ENCODE peak calls at places on chromosomes 6 and 20, in five cellular contexts. One of them, this sample, is unnamed.

GRCh38 chr6:157054531-157054979 is 268.8 kb downstream of the TMEM242 start:
- DNase-seq in Ammon's horn: no peak
- DNase-seq in SW480: no peak
- DNase-seq in activated CD4-positive, alpha-beta T cell treated with anti-CD3 and anti-CD28 coated beads for 4 hours: peak; percentile 38
- DNase-seq in caudate nucleus: no peak
- DNase-seq in this sample: no peak

GRCh38 chr6:150499882-150500312 is 99.8 kb upstream of the PLEKHG1 start:
- DNase-seq in Ammon's horn: no peak
- DNase-seq in activated CD4-positive, alpha-beta T cell treated with anti-CD3 and anti-CD28 coated beads for 4 hours: no peak
- DNase-seq in caudate nucleus: no peak
- DNase-seq in SW480: no peak
- DNase-seq in this sample: no peak

GRCh38 chr6:10643214-10643641 is 51.2 kb downstream of the C6orf52 start:
- DNase-seq in SW480: no peak
- DNase-seq in activated CD4-positive, alpha-beta T cell treated with anti-CD3 and anti-CD28 coated beads for 4 hours: no peak
- DNase-seq in Ammon's horn: peak; percentile 23
- DNase-seq in caudate nucleus: no peak
- DNase-seq in this sample: no peak

GRCh38 chr20:57403216-57403615 is 12.0 kb downstream of the RBM38 start:
- DNase-seq in caudate nucleus: no peak
- DNase-seq in activated CD4-positive, alpha-beta T cell treated with anti-CD3 and anti-CD28 coated beads for 4 hours: no peak
- DNase-seq in Ammon's horn: no peak
- DNase-seq in SW480: no peak
- DNase-seq in this sample: no peak

GRCh38 chr20:34562643-34563042 is 4.1 kb downstream of the MAP1LC3A start:
- DNase-seq in SW480: no peak
- DNase-seq in caudate nucleus: no peak
- DNase-seq in activated CD4-positive, alpha-beta T cell treated with anti-CD3 and anti-CD28 coated beads for 4 hours: no peak
- DNase-seq in Ammon's horn: peak; percentile 37
- DNase-seq in this sample: no peak

GRCh38 chr20:61731363-61732181 is 334.1 kb downstream of the TAF4 start:
- DNase-seq in activated CD4-positive, alpha-beta T cell treated with anti-CD3 and anti-CD28 coated beads for 4 hours: no peak
- DNase-seq in SW480: no peak
- DNase-seq in Ammon's horn: no peak
- DNase-seq in caudate nucleus: no peak
- DNase-seq in this sample: peak; percentile 85

GRCh38 chr6:15513801-15514711 is 148.8 kb downstream of the DTNBP1 start:
- DNase-seq in caudate nucleus: no peak
- DNase-seq in activated CD4-positive, alpha-beta T cell treated with anti-CD3 and anti-CD28 coated beads for 4 hours: no peak
- DNase-seq in Ammon's horn: no peak
- DNase-seq in SW480: no peak
- DNase-seq in this sample: no peak

GRCh38 chr6:163745566-163746400 is 331.3 kb downstream of the QKI start:
- DNase-seq in caudate nucleus: no peak
- DNase-seq in SW480: peak; percentile 68
- DNase-seq in Ammon's horn: no peak
- DNase-seq in activated CD4-positive, alpha-beta T cell treated with anti-CD3 and anti-CD28 coated beads for 4 hours: no peak
- DNase-seq in this sample: peak; percentile 72

GRCh38 chr6:108805611-108806181 is 42.5 kb upstream of the ARMC2 start:
- DNase-seq in activated CD4-positive, alpha-beta T cell treated with anti-CD3 and anti-CD28 coated beads for 4 hours: no peak
- DNase-seq in SW480: no peak
- DNase-seq in caudate nucleus: no peak
- DNase-seq in Ammon's horn: no peak
- DNase-seq in this sample: no peak

GRCh38 chr6:35522660-35523658 is 10.3 kb upstream of the TULP1 start:
- DNase-seq in activated CD4-positive, alpha-beta T cell treated with anti-CD3 and anti-CD28 coated beads for 4 hours: peak; percentile 82
- DNase-seq in SW480: peak; percentile 42
- DNase-seq in caudate nucleus: peak; percentile 41
- DNase-seq in Ammon's horn: peak; percentile 77
- DNase-seq in this sample: peak; percentile 73

GRCh38 chr6:121600389-121601233 is 165.2 kb downstream of the GJA1 start:
- DNase-seq in activated CD4-positive, alpha-beta T cell treated with anti-CD3 and anti-CD28 coated beads for 4 hours: no peak
- DNase-seq in SW480: no peak
- DNase-seq in Ammon's horn: no peak
- DNase-seq in caudate nucleus: no peak
- DNase-seq in this sample: no peak

GRCh38 chr6:24694198-24694597 is 24.8 kb downstream of the C6orf62 start:
- DNase-seq in SW480: no peak
- DNase-seq in activated CD4-positive, alpha-beta T cell treated with anti-CD3 and anti-CD28 coated beads for 4 hours: no peak
- DNase-seq in Ammon's horn: no peak
- DNase-seq in caudate nucleus: no peak
- DNase-seq in this sample: no peak

GRCh38 chr6:73515204-73516101 is 5.4 kb downstream of the EEF1A1 start:
- DNase-seq in activated CD4-positive, alpha-beta T cell treated with anti-CD3 and anti-CD28 coated beads for 4 hours: no peak
- DNase-seq in SW480: peak; percentile 71
- DNase-seq in Ammon's horn: peak; percentile 89
- DNase-seq in caudate nucleus: peak; percentile 3
- DNase-seq in this sample: no peak

GRCh38 chr20:11901127-11901526 is 16.6 kb upstream of the BTBD3 start:
- DNase-seq in SW480: peak; percentile 83
- DNase-seq in caudate nucleus: no peak
- DNase-seq in activated CD4-positive, alpha-beta T cell treated with anti-CD3 and anti-CD28 coated beads for 4 hours: no peak
- DNase-seq in Ammon's horn: no peak
- DNase-seq in this sample: no peak

GRCh38 chr6:133079901-133080300 is 161.3 kb upstream of the EYA4 start:
- DNase-seq in activated CD4-positive, alpha-beta T cell treated with anti-CD3 and anti-CD28 coated beads for 4 hours: no peak
- DNase-seq in SW480: no peak
- DNase-seq in Ammon's horn: no peak
- DNase-seq in caudate nucleus: no peak
- DNase-seq in this sample: no peak

GRCh38 chr20:4828830-4829493 is 107.3 kb downstream of the PRND start:
- DNase-seq in Ammon's horn: no peak
- DNase-seq in caudate nucleus: no peak
- DNase-seq in SW480: no peak
- DNase-seq in activated CD4-positive, alpha-beta T cell treated with anti-CD3 and anti-CD28 coated beads for 4 hours: no peak
- DNase-seq in this sample: no peak

GRCh38 chr20:13412806-13413445 is 191.9 kb downstream of the ISM1 start:
- DNase-seq in activated CD4-positive, alpha-beta T cell treated with anti-CD3 and anti-CD28 coated beads for 4 hours: no peak
- DNase-seq in SW480: no peak
- DNase-seq in caudate nucleus: no peak
- DNase-seq in Ammon's horn: no peak
- DNase-seq in this sample: no peak

GRCh38 chr6:118542184-118542952 is 5.7 kb upstream of the PLN start:
- DNase-seq in Ammon's horn: no peak
- DNase-seq in SW480: no peak
- DNase-seq in activated CD4-positive, alpha-beta T cell treated with anti-CD3 and anti-CD28 coated beads for 4 hours: no peak
- DNase-seq in caudate nucleus: no peak
- DNase-seq in this sample: no peak

GRCh38 chr6:105593056-105593455 is 190.2 kb upstream of the PREP start:
- DNase-seq in activated CD4-positive, alpha-beta T cell treated with anti-CD3 and anti-CD28 coated beads for 4 hours: no peak
- DNase-seq in SW480: peak; percentile 36
- DNase-seq in caudate nucleus: no peak
- DNase-seq in Ammon's horn: no peak
- DNase-seq in this sample: no peak

GRCh38 chr6:166656269-166657206 is 29.5 kb upstream of the RPS6KA2 start:
- DNase-seq in activated CD4-positive, alpha-beta T cell treated with anti-CD3 and anti-CD28 coated beads for 4 hours: no peak
- DNase-seq in SW480: no peak
- DNase-seq in caudate nucleus: no peak
- DNase-seq in Ammon's horn: no peak
- DNase-seq in this sample: no peak

GRCh38 chr6:39196648-39197047 is 32.6 kb downstream of the KCNK5 start:
- DNase-seq in caudate nucleus: no peak
- DNase-seq in activated CD4-positive, alpha-beta T cell treated with anti-CD3 and anti-CD28 coated beads for 4 hours: no peak
- DNase-seq in Ammon's horn: no peak
- DNase-seq in SW480: peak; percentile 17
- DNase-seq in this sample: no peak

GRCh38 chr6:52620055-52620905 is 43.4 kb upstream of the TRAM2 start:
- DNase-seq in Ammon's horn: no peak
- DNase-seq in SW480: no peak
- DNase-seq in caudate nucleus: no peak
- DNase-seq in activated CD4-positive, alpha-beta T cell treated with anti-CD3 and anti-CD28 coated beads for 4 hours: no peak
- DNase-seq in this sample: no peak

GRCh38 chr6:154289818-154290508 is 66.6 kb downstream of the IPCEF1 start:
- DNase-seq in caudate nucleus: no peak
- DNase-seq in activated CD4-positive, alpha-beta T cell treated with anti-CD3 and anti-CD28 coated beads for 4 hours: no peak
- DNase-seq in SW480: no peak
- DNase-seq in Ammon's horn: no peak
- DNase-seq in this sample: no peak

GRCh38 chr6:16238057-16238657 is at the start of gene GMPR:
- DNase-seq in caudate nucleus: peak; percentile 19
- DNase-seq in SW480: peak; percentile 39
- DNase-seq in Ammon's horn: peak; percentile 65
- DNase-seq in activated CD4-positive, alpha-beta T cell treated with anti-CD3 and anti-CD28 coated beads for 4 hours: peak; percentile 65
- DNase-seq in this sample: no peak

GRCh38 chr6:35725721-35726438 is 11.0 kb upstream of the ARMC12 start:
- DNase-seq in SW480: no peak
- DNase-seq in activated CD4-positive, alpha-beta T cell treated with anti-CD3 and anti-CD28 coated beads for 4 hours: no peak
- DNase-seq in caudate nucleus: peak; percentile 80
- DNase-seq in Ammon's horn: peak; percentile 80
- DNase-seq in this sample: no peak

GRCh38 chr6:134517145-134517658 is 199.3 kb upstream of the SGK1 start:
- DNase-seq in SW480: no peak
- DNase-seq in Ammon's horn: peak; percentile 66
- DNase-seq in activated CD4-positive, alpha-beta T cell treated with anti-CD3 and anti-CD28 coated beads for 4 hours: no peak
- DNase-seq in caudate nucleus: no peak
- DNase-seq in this sample: no peak

GRCh38 chr20:13279171-13279570 is 58.1 kb downstream of the ISM1 start:
- DNase-seq in SW480: no peak
- DNase-seq in Ammon's horn: no peak
- DNase-seq in caudate nucleus: no peak
- DNase-seq in activated CD4-positive, alpha-beta T cell treated with anti-CD3 and anti-CD28 coated beads for 4 hours: no peak
- DNase-seq in this sample: no peak

GRCh38 chr6:56677559-56677958 is 34.9 kb upstream of the DST start:
- DNase-seq in caudate nucleus: no peak
- DNase-seq in activated CD4-positive, alpha-beta T cell treated with anti-CD3 and anti-CD28 coated beads for 4 hours: no peak
- DNase-seq in Ammon's horn: no peak
- DNase-seq in SW480: no peak
- DNase-seq in this sample: no peak

GRCh38 chr6:98839788-98840361 is 5.5 kb downstream of the POU3F2 start:
- DNase-seq in SW480: peak; percentile 35
- DNase-seq in caudate nucleus: no peak
- DNase-seq in activated CD4-positive, alpha-beta T cell treated with anti-CD3 and anti-CD28 coated beads for 4 hours: no peak
- DNase-seq in Ammon's horn: peak; percentile 80
- DNase-seq in this sample: no peak

GRCh38 chr20:2124632-2125131 is 23.1 kb downstream of the STK35 start:
- DNase-seq in activated CD4-positive, alpha-beta T cell treated with anti-CD3 and anti-CD28 coated beads for 4 hours: no peak
- DNase-seq in caudate nucleus: no peak
- DNase-seq in Ammon's horn: no peak
- DNase-seq in SW480: no peak
- DNase-seq in this sample: no peak

GRCh38 chr6:113805836-113806500 is 51.2 kb upstream of the MARCKS start:
- DNase-seq in Ammon's horn: no peak
- DNase-seq in activated CD4-positive, alpha-beta T cell treated with anti-CD3 and anti-CD28 coated beads for 4 hours: no peak
- DNase-seq in caudate nucleus: no peak
- DNase-seq in SW480: no peak
- DNase-seq in this sample: no peak

GRCh38 chr6:148803979-148804378 is 57.1 kb downstream of the UST start:
- DNase-seq in SW480: no peak
- DNase-seq in caudate nucleus: no peak
- DNase-seq in activated CD4-positive, alpha-beta T cell treated with anti-CD3 and anti-CD28 coated beads for 4 hours: no peak
- DNase-seq in Ammon's horn: no peak
- DNase-seq in this sample: no peak

GRCh38 chr20:63206878-63207277 is 9.1 kb downstream of the YTHDF1 start:
- DNase-seq in activated CD4-positive, alpha-beta T cell treated with anti-CD3 and anti-CD28 coated beads for 4 hours: no peak
- DNase-seq in SW480: no peak
- DNase-seq in Ammon's horn: peak; percentile 56
- DNase-seq in caudate nucleus: no peak
- DNase-seq in this sample: peak; percentile 86

GRCh38 chr6:137646506-137646905 is 152.3 kb upstream of the OLIG3 start:
- DNase-seq in caudate nucleus: no peak
- DNase-seq in Ammon's horn: no peak
- DNase-seq in activated CD4-positive, alpha-beta T cell treated with anti-CD3 and anti-CD28 coated beads for 4 hours: no peak
- DNase-seq in SW480: no peak
- DNase-seq in this sample: no peak

GRCh38 chr20:44701116-44701865 is 13.9 kb upstream of the CCN5 start:
- DNase-seq in activated CD4-positive, alpha-beta T cell treated with anti-CD3 and anti-CD28 coated beads for 4 hours: no peak
- DNase-seq in Ammon's horn: no peak
- DNase-seq in SW480: peak; percentile 81
- DNase-seq in caudate nucleus: no peak
- DNase-seq in this sample: peak; percentile 78